ENCODE peak calls at places on chromosome 17, in seven cellular contexts. X is B cell; A is WTC11; Q is T-helper 9 cell; J is RPMI8226; G is BE2C; C is stimulated activated CD8-positive, alpha-beta memory T cell treated with anti-CD3 and anti-CD28 coated beads, Interleukin-4, amount 100 ng/mL, for 24 hours. B is an unnamed sample.

GRCh38 chr17:15000661-15001060 is 264.5 kb downstream of the PMP22 start:
- DNase-seq in X (no peak), A (no peak), Q (no peak), J (no peak), G (no peak), C (no peak), B (no peak)

GRCh38 chr17:1867307-1867706 is 37.5 kb downstream of the RPA1 start:
- DNase-seq in X (no peak), A (no peak), Q (no peak), J (no peak), G (no peak), C (no peak), B (no peak)

GRCh38 chr17:65467156-65467555 is 94.3 kb downstream of the AXIN2 start:
- DNase-seq in X (no peak), A (no peak), Q (no peak), J (no peak), G (no peak), C (no peak), B (no peak)

GRCh38 chr17:19705201-19705600 is 11.2 kb downstream of the SLC47A2 start:
- DNase-seq in X (no peak), A (no peak), Q (no peak), J (no peak), G (no peak), C (no peak), B (no peak)

GRCh38 chr17:39719563-39719962 is 10.8 kb downstream of the MIEN1 start:
- DNase-seq in X (no peak), A (no peak), Q (no peak), J (no peak), G (no peak), C (no peak), B (no peak)

GRCh38 chr17:58303981-58304734 is 23.4 kb upstream of the MPO start:
- DNase-seq in X (no peak), A (peak), Q (peak), J (peak), G (peak), C (peak), B (peak)

GRCh38 chr17:4849011-4849536 is 15.9 kb downstream of the MINK1 start:
- DNase-seq in X (no peak), A (no peak), Q (no peak), J (no peak), G (no peak), C (no peak), B (no peak)

GRCh38 chr17:80516533-80516932 is 28.1 kb upstream of the RPTOR start:
- DNase-seq in X (no peak), A (no peak), Q (no peak), J (no peak), G (no peak), C (no peak), B (no peak)

GRCh38 chr17:54891176-54891821 is 9.4 kb upstream of the TOM1L1 start:
- DNase-seq in X (no peak), A (peak), Q (no peak), J (peak), G (peak), C (no peak), B (peak)

GRCh38 chr17:77729587-77729986 is 228.9 kb upstream of the TNRC6C start:
- DNase-seq in X (no peak), A (no peak), Q (no peak), J (peak), G (no peak), C (no peak), B (no peak)

B was measured in NAMALWA.